ENCODE peak calls at places on chromosomes 4 and X, in five cellular contexts. Z is K562, C is breast epithelium, S is transverse colon, Y is sigmoid colon. N is an unnamed sample.
A peak's percentile ranks its signal among the peaks of the same experiment; 100 is the strongest.

GRCh38 chr4:173371292-173372192 is 788 bp downstream of the SAP30 start:
- DNase-seq in Z (peak; percentile 39), C (peak; percentile 60), S (peak; percentile 75), Y (peak; percentile 89), N (peak; percentile 55)

GRCh38 chr4:68359508-68359907 is 9.6 kb upstream of the YTHDC1 start:
- DNase-seq in Z (no peak), C (no peak), S (no peak), Y (no peak), N (no peak)

GRCh38 chr4:105822061-105822460 is 73.2 kb upstream of the NPNT start:
- DNase-seq in Z (no peak), C (no peak), S (no peak), Y (no peak), N (no peak)

GRCh38 chr4:185470503-185471195 is 884 bp downstream of the CCDC110 start:
- DNase-seq in Z (peak; percentile 18), C (peak; percentile 71), S (peak; percentile 73), Y (peak; percentile 86), N (peak; percentile 58)

GRCh38 chrX:39814391-39814790 is 283.4 kb downstream of the BCOR start:
- DNase-seq in Z (peak; percentile 42), C (no peak), S (peak; percentile 27), Y (no peak), N (no peak)

GRCh38 chrX:42615161-42615563 is 162.8 kb downstream of the PPP1R2C start:
- DNase-seq in Z (no peak), C (no peak), S (peak; percentile 68), Y (no peak), N (no peak)

GRCh38 chrX:96776966-96777365 is 92.3 kb downstream of the DIAPH2 start:
- DNase-seq in Z (no peak), C (no peak), S (no peak), Y (no peak), N (no peak)

GRCh38 chr4:137755033-137755471 is 222.8 kb upstream of the PCDH18 start:
- DNase-seq in Z (no peak), C (no peak), S (no peak), Y (no peak), N (no peak)

GRCh38 chr4:83581411-83582288 is 45.7 kb downstream of the GPAT3 start:
- DNase-seq in Z (no peak), C (no peak), S (no peak), Y (no peak), N (no peak)

GRCh38 chrX:40343319-40343718 is 237.5 kb upstream of the ATP6AP2 start:
- DNase-seq in Z (no peak), C (no peak), S (no peak), Y (no peak), N (no peak)

GRCh38 chr4:13701937-13702446 is 74.5 kb upstream of the BOD1L1 start:
- DNase-seq in Z (no peak), C (no peak), S (no peak), Y (no peak), N (no peak)

GRCh38 chrX:108447303-108447702 is 7.7 kb downstream of the COL4A5 start:
- DNase-seq in Z (no peak), C (no peak), S (no peak), Y (no peak), N (no peak)

GRCh38 chr4:3041192-3042142 is 32.9 kb downstream of the HTT-AS start:
- DNase-seq in Z (no peak), C (peak; percentile 69), S (peak; percentile 58), Y (peak; percentile 83), N (peak; percentile 92)

GRCh38 chr4:89108068-89108467 is 3.3 kb upstream of the TIGD2 start:
- DNase-seq in Z (no peak), C (no peak), S (no peak), Y (no peak), N (no peak)

GRCh38 chrX:146056511-146057081 is 239.0 kb downstream of the SLITRK2 start:
- DNase-seq in Z (no peak), C (no peak), S (no peak), Y (no peak), N (no peak)

GRCh38 chrX:72365126-72365525 is 59.4 kb upstream of the CITED1 start:
- DNase-seq in Z (no peak), C (no peak), S (no peak), Y (no peak), N (no peak)

GRCh38 chrX:72366178-72366577 is 60.5 kb upstream of the CITED1 start:
- DNase-seq in Z (peak; percentile 69), C (no peak), S (no peak), Y (no peak), N (no peak)

GRCh38 chrX:72367524-72367923 is 61.8 kb upstream of the CITED1 start:
- DNase-seq in Z (no peak), C (no peak), S (no peak), Y (no peak), N (no peak)

GRCh38 chrX:72368796-72369195 is 63.1 kb upstream of the CITED1 start:
- DNase-seq in Z (no peak), C (no peak), S (no peak), Y (no peak), N (no peak)

DNA sequence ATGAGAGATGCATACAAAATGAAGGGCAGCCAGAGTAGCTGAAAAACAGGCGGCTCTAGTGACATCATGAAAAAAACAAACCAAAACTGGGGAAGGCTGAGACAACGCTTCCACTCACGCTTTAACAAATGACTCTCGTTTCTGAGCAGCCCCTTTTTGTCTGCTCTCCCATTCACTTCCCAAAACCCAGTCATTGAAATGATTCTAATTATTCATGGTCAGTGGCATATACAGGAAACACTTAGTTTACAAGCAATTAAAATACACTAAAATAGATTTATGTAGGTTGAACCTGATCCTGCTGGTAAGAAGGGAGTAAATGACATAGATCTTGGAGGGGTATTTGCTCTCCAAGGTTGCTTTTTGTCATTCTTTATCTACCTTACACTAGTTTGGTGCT is 61.0 kb upstream of the CITED1 start:
- DNase-seq in Z (no peak), C (no peak), S (no peak), Y (no peak), N (no peak)
- TF ChIP-seq POLR2AphosphoS5 in Z (no peak), C (no peak), S (no peak), Y (no peak), N (no peak)

DNA sequence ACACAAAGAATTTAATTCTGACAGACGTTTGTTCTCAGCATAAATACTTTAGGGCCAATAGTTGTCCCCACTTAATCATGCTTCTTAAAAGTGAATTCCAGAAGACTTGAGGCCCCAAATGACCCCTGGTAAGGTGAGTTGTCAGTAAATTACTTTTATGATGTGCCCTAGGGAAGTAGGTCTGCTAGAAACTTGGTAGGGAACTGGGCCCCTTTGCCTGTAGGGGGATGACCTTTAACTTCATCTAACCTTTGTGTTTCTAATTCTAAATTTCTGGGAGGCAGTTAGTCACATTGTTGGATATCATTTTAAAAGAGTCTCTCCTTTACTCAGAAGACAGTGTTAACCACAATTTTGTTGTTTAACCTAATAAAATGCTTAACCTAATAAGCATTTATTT is 28.8 kb downstream of the HHIP start:
- DNase-seq in Z (no peak), C (no peak), S (no peak), Y (no peak), N (no peak)
- TF ChIP-seq POLR2A in Z (no peak), C (no peak), S (no peak), Y (no peak), N (no peak)

GRCh38 chr4:1712216-1713002 is at the start of gene SLBP:
- DNase-seq in Z (peak; percentile 90), C (peak; percentile 98), S (peak; percentile 99), Y (peak; percentile 98), N (peak; percentile 99)

GRCh38 chr4:1708581-1708980 is 3.5 kb downstream of the SLBP start:
- DNase-seq in Z (no peak), C (no peak), S (no peak), Y (no peak), N (no peak)

GRCh38 chr4:1711906-1712215 is 258 bp downstream of the SLBP start:
- DNase-seq in Z (peak; percentile 84), C (no peak), S (no peak), Y (no peak), N (no peak)

GRCh38 chr4:1713003-1713397 is 881 bp upstream of the SLBP start:
- DNase-seq in Z (no peak), C (no peak), S (no peak), Y (no peak), N (no peak)

DNA sequence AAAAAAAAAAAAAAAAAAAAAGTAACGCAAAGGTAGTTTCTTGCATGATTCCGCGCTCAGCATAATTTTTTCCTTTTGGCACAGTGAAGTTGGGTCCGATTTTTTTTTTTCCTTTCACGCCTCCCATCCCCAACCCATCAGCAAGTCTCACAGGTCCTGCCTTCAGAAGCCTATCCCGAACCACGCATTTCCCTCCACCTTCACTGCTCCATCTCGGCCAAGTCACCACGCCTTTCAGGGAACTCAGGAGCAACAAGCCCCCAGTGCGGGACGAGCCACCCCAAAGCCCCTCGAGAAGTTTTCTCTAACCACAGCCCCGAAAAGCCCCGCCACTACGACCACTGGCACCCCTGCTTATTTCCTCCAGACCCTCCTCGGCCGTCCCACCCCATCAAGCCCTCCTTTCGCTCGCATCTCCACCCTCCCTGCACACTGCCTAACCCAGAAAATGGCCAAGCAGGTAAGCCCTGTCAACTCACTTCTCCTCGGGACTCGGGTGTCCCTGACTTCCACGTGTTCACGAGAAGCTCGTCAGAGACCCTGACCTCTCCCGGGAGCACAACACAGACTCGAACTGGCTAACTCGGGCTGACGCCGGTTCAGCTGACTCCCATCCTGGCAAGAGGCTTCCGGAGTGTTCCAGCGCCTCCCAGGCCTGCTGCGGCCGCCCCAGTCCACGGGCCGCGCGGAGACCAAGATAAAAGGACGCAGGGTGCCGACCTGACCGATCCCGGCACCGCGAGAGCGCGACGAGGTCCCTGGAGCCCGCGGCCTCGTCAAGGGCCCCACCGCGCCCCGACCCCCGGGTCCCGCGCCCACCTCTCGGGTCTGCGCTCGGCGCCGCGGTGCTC is 839 bp downstream of the SLBP start:
- DNase-seq in Z (peak; percentile 35), C (no peak), S (peak; percentile 63), Y (peak; percentile 83), N (peak; percentile 69)
- TF ChIP-seq POLR2AphosphoS5 in Z (no peak), C (peak; percentile 26), S (no peak), Y (no peak), N (no peak)

GRCh38 chrX:77910108-77910840 is at the start of gene ATP7A:
- DNase-seq in Z (peak; percentile 89), C (peak; percentile 83), S (peak; percentile 91), Y (peak; percentile 94), N (peak; percentile 90)
- TF ChIP-seq POLR2A in Z (peak; percentile 48), C (no peak), S (peak; percentile 77), Y (peak; percentile 29), N (peak; percentile 52)

DNA sequence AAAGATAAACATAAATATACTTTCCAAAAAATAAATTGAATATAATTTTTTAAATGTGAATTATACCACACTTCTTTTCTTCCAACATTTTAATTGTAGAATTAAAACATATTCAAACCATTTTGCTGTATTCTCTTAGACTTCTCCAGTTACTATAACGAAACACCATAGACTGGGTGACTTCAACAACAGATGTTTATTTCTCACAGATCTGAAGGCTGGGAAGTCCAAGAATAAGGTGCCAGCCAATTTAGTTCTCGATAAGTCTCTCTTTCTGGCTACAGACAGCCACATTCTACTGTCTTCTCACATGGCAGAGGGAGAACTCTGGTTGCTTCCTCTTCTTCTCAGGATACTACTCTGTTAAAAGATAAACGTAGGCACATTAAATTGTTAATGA is 155.8 kb upstream of the UGT8 start:
- DNase-seq in Z (no peak), C (no peak), S (no peak), Y (no peak), N (no peak)
- TF ChIP-seq POLR2AphosphoS5 in Z (no peak), C (no peak), S (no peak), Y (no peak), N (no peak)

GRCh38 chr4:25312496-25313193 is at the start of gene ZCCHC4:
- DNase-seq in Z (peak; percentile 96), C (peak; percentile 86), S (peak; percentile 92), Y (peak; percentile 93), N (peak; percentile 92)
- TF ChIP-seq POLR2A in Z (peak; percentile 93), C (no peak), S (peak; percentile 64), Y (no peak), N (peak; percentile 64)